ENCODE peak calls at places on chromosomes 5 and 9, in eight cellular contexts. One of them, this sample, is unnamed.

GRCh38 chr9:36101916-36102741 is 34.4 kb upstream of the GLIPR2 start:
- DNase-seq in stimulated activated CD8-positive, alpha-beta memory T cell treated with anti-CD3 and anti-CD28 coated beads, Interleukin-4, amount 100 ng/mL, for 4 hours: no peak
- DNase-seq in AG04450: peak; percentile 97
- DNase-seq in SK-N-DZ: no peak
- DNase-seq in substantia nigra: no peak
- DNase-seq in activated T-helper 1 cell treated with anti-CD3 and anti-CD28 coated beads, Interleukin-12 subunit alpha, Interleukin-12 subunit beta, Interleukin-2, Interleukin-4 antibody, amounts not matched to agents 30 ng/mL and 10 ng/mL and 1 ng/mL, durations not matched to agents 14 hours and 24 hours and 36 hours: no peak
- DNase-seq in HFFc6: peak; percentile 100
- DNase-seq in hypothalamus: no peak
- DNase-seq in this sample: no peak

GRCh38 chr5:10513501-10514442 is 50.1 kb upstream of the ANKRD33B start:
- DNase-seq in stimulated activated CD8-positive, alpha-beta memory T cell treated with anti-CD3 and anti-CD28 coated beads, Interleukin-4, amount 100 ng/mL, for 4 hours: no peak
- DNase-seq in AG04450: peak; percentile 57
- DNase-seq in SK-N-DZ: no peak
- DNase-seq in substantia nigra: no peak
- DNase-seq in activated T-helper 1 cell treated with anti-CD3 and anti-CD28 coated beads, Interleukin-12 subunit alpha, Interleukin-12 subunit beta, Interleukin-2, Interleukin-4 antibody, amounts not matched to agents 30 ng/mL and 10 ng/mL and 1 ng/mL, durations not matched to agents 14 hours and 24 hours and 36 hours: no peak
- DNase-seq in HFFc6: peak; percentile 87
- DNase-seq in hypothalamus: no peak
- DNase-seq in this sample: no peak

GRCh38 chr9:127568971-127569818 is 42.9 kb upstream of the STXBP1 start:
- DNase-seq in stimulated activated CD8-positive, alpha-beta memory T cell treated with anti-CD3 and anti-CD28 coated beads, Interleukin-4, amount 100 ng/mL, for 4 hours: peak; percentile 55
- DNase-seq in AG04450: peak; percentile 49
- DNase-seq in SK-N-DZ: peak; percentile 77
- DNase-seq in substantia nigra: no peak
- DNase-seq in activated T-helper 1 cell treated with anti-CD3 and anti-CD28 coated beads, Interleukin-12 subunit alpha, Interleukin-12 subunit beta, Interleukin-2, Interleukin-4 antibody, amounts not matched to agents 30 ng/mL and 10 ng/mL and 1 ng/mL, durations not matched to agents 14 hours and 24 hours and 36 hours: peak; percentile 78
- DNase-seq in HFFc6: peak; percentile 54
- DNase-seq in hypothalamus: peak; percentile 48
- DNase-seq in this sample: peak; percentile 64

GRCh38 chr9:136529516-136530471 is 16.1 kb downstream of the NOTCH1 start:
- DNase-seq in stimulated activated CD8-positive, alpha-beta memory T cell treated with anti-CD3 and anti-CD28 coated beads, Interleukin-4, amount 100 ng/mL, for 4 hours: no peak
- DNase-seq in AG04450: no peak
- DNase-seq in SK-N-DZ: no peak
- DNase-seq in substantia nigra: no peak
- DNase-seq in activated T-helper 1 cell treated with anti-CD3 and anti-CD28 coated beads, Interleukin-12 subunit alpha, Interleukin-12 subunit beta, Interleukin-2, Interleukin-4 antibody, amounts not matched to agents 30 ng/mL and 10 ng/mL and 1 ng/mL, durations not matched to agents 14 hours and 24 hours and 36 hours: no peak
- DNase-seq in HFFc6: no peak
- DNase-seq in hypothalamus: no peak
- DNase-seq in this sample: no peak

GRCh38 chr9:100739666-100740065 is 161.8 kb downstream of the CAVIN4 start:
- DNase-seq in stimulated activated CD8-positive, alpha-beta memory T cell treated with anti-CD3 and anti-CD28 coated beads, Interleukin-4, amount 100 ng/mL, for 4 hours: no peak
- DNase-seq in AG04450: no peak
- DNase-seq in SK-N-DZ: no peak
- DNase-seq in substantia nigra: no peak
- DNase-seq in activated T-helper 1 cell treated with anti-CD3 and anti-CD28 coated beads, Interleukin-12 subunit alpha, Interleukin-12 subunit beta, Interleukin-2, Interleukin-4 antibody, amounts not matched to agents 30 ng/mL and 10 ng/mL and 1 ng/mL, durations not matched to agents 14 hours and 24 hours and 36 hours: no peak
- DNase-seq in HFFc6: no peak
- DNase-seq in hypothalamus: no peak
- DNase-seq in this sample: no peak

GRCh38 chr9:2478421-2478820 is 143.2 kb upstream of the VLDLR start:
- DNase-seq in stimulated activated CD8-positive, alpha-beta memory T cell treated with anti-CD3 and anti-CD28 coated beads, Interleukin-4, amount 100 ng/mL, for 4 hours: no peak
- DNase-seq in AG04450: no peak
- DNase-seq in SK-N-DZ: no peak
- DNase-seq in substantia nigra: no peak
- DNase-seq in activated T-helper 1 cell treated with anti-CD3 and anti-CD28 coated beads, Interleukin-12 subunit alpha, Interleukin-12 subunit beta, Interleukin-2, Interleukin-4 antibody, amounts not matched to agents 30 ng/mL and 10 ng/mL and 1 ng/mL, durations not matched to agents 14 hours and 24 hours and 36 hours: no peak
- DNase-seq in HFFc6: no peak
- DNase-seq in hypothalamus: no peak
- DNase-seq in this sample: no peak

GRCh38 chr9:137149367-137149766 is 10.4 kb downstream of the GRIN1 start:
- DNase-seq in stimulated activated CD8-positive, alpha-beta memory T cell treated with anti-CD3 and anti-CD28 coated beads, Interleukin-4, amount 100 ng/mL, for 4 hours: no peak
- DNase-seq in AG04450: no peak
- DNase-seq in SK-N-DZ: no peak
- DNase-seq in substantia nigra: no peak
- DNase-seq in activated T-helper 1 cell treated with anti-CD3 and anti-CD28 coated beads, Interleukin-12 subunit alpha, Interleukin-12 subunit beta, Interleukin-2, Interleukin-4 antibody, amounts not matched to agents 30 ng/mL and 10 ng/mL and 1 ng/mL, durations not matched to agents 14 hours and 24 hours and 36 hours: no peak
- DNase-seq in HFFc6: no peak
- DNase-seq in hypothalamus: no peak
- DNase-seq in this sample: no peak

GRCh38 chr9:16824545-16825041 is 45.9 kb downstream of the BNC2 start:
- DNase-seq in stimulated activated CD8-positive, alpha-beta memory T cell treated with anti-CD3 and anti-CD28 coated beads, Interleukin-4, amount 100 ng/mL, for 4 hours: no peak
- DNase-seq in AG04450: peak; percentile 70
- DNase-seq in SK-N-DZ: no peak
- DNase-seq in substantia nigra: no peak
- DNase-seq in activated T-helper 1 cell treated with anti-CD3 and anti-CD28 coated beads, Interleukin-12 subunit alpha, Interleukin-12 subunit beta, Interleukin-2, Interleukin-4 antibody, amounts not matched to agents 30 ng/mL and 10 ng/mL and 1 ng/mL, durations not matched to agents 14 hours and 24 hours and 36 hours: no peak
- DNase-seq in HFFc6: peak; percentile 47
- DNase-seq in hypothalamus: no peak
- DNase-seq in this sample: no peak

GRCh38 chr9:80811662-80812061 is 877.7 kb downstream of the TLE1 start:
- DNase-seq in stimulated activated CD8-positive, alpha-beta memory T cell treated with anti-CD3 and anti-CD28 coated beads, Interleukin-4, amount 100 ng/mL, for 4 hours: no peak
- DNase-seq in AG04450: no peak
- DNase-seq in SK-N-DZ: no peak
- DNase-seq in substantia nigra: no peak
- DNase-seq in activated T-helper 1 cell treated with anti-CD3 and anti-CD28 coated beads, Interleukin-12 subunit alpha, Interleukin-12 subunit beta, Interleukin-2, Interleukin-4 antibody, amounts not matched to agents 30 ng/mL and 10 ng/mL and 1 ng/mL, durations not matched to agents 14 hours and 24 hours and 36 hours: no peak
- DNase-seq in HFFc6: no peak
- DNase-seq in hypothalamus: no peak
- DNase-seq in this sample: no peak

GRCh38 chr5:82417776-82418607 is 139.8 kb upstream of the RPS23 start:
- DNase-seq in stimulated activated CD8-positive, alpha-beta memory T cell treated with anti-CD3 and anti-CD28 coated beads, Interleukin-4, amount 100 ng/mL, for 4 hours: no peak
- DNase-seq in AG04450: no peak
- DNase-seq in SK-N-DZ: no peak
- DNase-seq in substantia nigra: no peak
- DNase-seq in activated T-helper 1 cell treated with anti-CD3 and anti-CD28 coated beads, Interleukin-12 subunit alpha, Interleukin-12 subunit beta, Interleukin-2, Interleukin-4 antibody, amounts not matched to agents 30 ng/mL and 10 ng/mL and 1 ng/mL, durations not matched to agents 14 hours and 24 hours and 36 hours: no peak
- DNase-seq in HFFc6: peak; percentile 15
- DNase-seq in hypothalamus: no peak
- DNase-seq in this sample: no peak

This sample was measured in anterior cingulate cortex.